ENCODE peak calls at places on chromosome X, in seven cellular contexts. J is suprapubic skin, T is IMR-90, X is stomach, L is transverse colon, A is breast epithelium, W is prostate gland. M is an unnamed sample. For H3K4me1, the result is how much of the 10 kb centered on the place peaks cover.

GRCh38 chrX:118261136-118261535 is 84.8 kb upstream of the WDR44 start:
- DNase-seq in W (no peak), A (no peak), T (no peak), X (no peak), L (no peak), J (no peak), M (no peak)

GRCh38 chrX:23661671-23662070 is 5.6 kb upstream of the PRDX4 start:
- DNase-seq in L (no peak), X (no peak), T (peak), W (no peak), J (no peak), A (no peak), M (no peak)

GRCh38 chrX:7086384-7086783 is 61.1 kb upstream of the STS start:
- DNase-seq in A (no peak), J (no peak), T (no peak), X (no peak), W (no peak), L (no peak), M (no peak)

GRCh38 chrX:113222305-113222704 is 381.7 kb upstream of the AMOT start:
- DNase-seq in T (no peak), W (no peak), L (no peak), A (no peak), X (no peak), J (no peak), M (no peak)

GRCh38 chrX:101682723-101683122 is 23.1 kb upstream of the ARMCX2 start:
- DNase-seq in W (no peak), X (no peak), T (peak), A (no peak), J (no peak), L (no peak), M (no peak)

GRCh38 chrX:66544181-66544580 is 94.7 kb downstream of the EDA2R start:
- DNase-seq in X (no peak), L (no peak), J (no peak), A (no peak), T (no peak), W (no peak), M (no peak)

GRCh38 chrX:97322401-97322800 is 438.7 kb downstream of the RPA4 start:
- DNase-seq in T (peak), L (no peak), A (no peak), W (no peak), X (no peak), J (no peak), M (no peak)

GRCh38 chrX:135513140-135513535 is 7.3 kb upstream of the INTS6L start:
- DNase-seq in A (no peak), L (no peak), X (no peak), T (no peak), J (no peak), W (no peak), M (no peak)

GRCh38 chrX:119853449-119853848 is 686 bp upstream of the UPF3B start:
- DNase-seq in T (no peak), W (no peak), X (no peak), A (no peak), L (peak), J (no peak), M (no peak)

GRCh38 chrX:69101655-69102251 is 63.5 kb downstream of the PJA1 start:
- DNase-seq in L (no peak), T (no peak), W (no peak), J (no peak), X (no peak), A (no peak), M (no peak)

GRCh38 chrX:85627363-85627762 is 247.9 kb upstream of the POF1B start:
- DNase-seq in A (no peak), J (no peak), W (no peak), L (no peak), X (no peak), T (peak), M (no peak)

GRCh38 chrX:66553973-66554372 is 84.9 kb downstream of the EDA2R start:
- DNase-seq in L (no peak), X (no peak), J (no peak), T (no peak), W (no peak), A (no peak), M (no peak)

GRCh38 chrX:1466971-1467561 is 14.4 kb upstream of the ASMTL start:
- DNase-seq in J (no peak), T (no peak), L (peak), W (no peak), X (peak), A (no peak), M (peak)

GRCh38 chrX:39439910-39440733 is 638.9 kb downstream of the MID1IP1 start:
- DNase-seq in J (no peak), W (no peak), T (no peak), X (no peak), A (no peak), L (no peak), M (no peak)

GRCh38 chrX:57906790-57907189 is 3.5 kb downstream of the ZXDA start:
- DNase-seq in T (peak), W (no peak), L (no peak), A (no peak), X (no peak), J (no peak), M (no peak)

GRCh38 chrX:132107291-132107690 is 20.5 kb downstream of the FRMD7 start:
- DNase-seq in X (no peak), L (no peak), T (no peak), A (no peak), W (no peak), J (no peak), M (no peak)

GRCh38 chrX:110734894-110735541 is 60.6 kb downstream of the CHRDL1 start:
- DNase-seq in J (no peak), T (peak), L (no peak), X (no peak), A (no peak), W (no peak), M (no peak)

GRCh38 chrX:68840256-68840655 is 11.4 kb downstream of the EFNB1 start:
- DNase-seq in T (no peak), J (no peak), X (no peak), L (peak), A (no peak), W (no peak), M (no peak)

GRCh38 chrX:9557508-9557907 is 92.7 kb downstream of the TBL1X start:
- DNase-seq in W (no peak), X (no peak), L (no peak), J (no peak), T (no peak), A (no peak), M (no peak)

GRCh38 chrX:112642349-112642748 is 37.4 kb downstream of the LHFPL1 start:
- DNase-seq in W (peak), L (peak), J (no peak), T (peak), X (peak), A (no peak), M (no peak)

GRCh38 chrX:149961572-149961971 is 23.3 kb upstream of the EOLA2 start:
- DNase-seq in L (no peak), J (no peak), A (no peak), T (no peak), W (no peak), X (no peak), M (no peak)

GRCh38 chrX:43526878-43527277 is 129.2 kb upstream of the MAOA start:
- DNase-seq in X (no peak), T (no peak), W (no peak), A (no peak), J (no peak), L (no peak), M (no peak)

GRCh38 chrX:106631615-106632014 is 19.8 kb downstream of the RADX start:
- DNase-seq in L (no peak), J (no peak), A (no peak), W (no peak), X (no peak), T (no peak), M (no peak)

GRCh38 chrX:253451-254297 is 27.5 kb upstream of the PLCXD1 start:
- DNase-seq in J (no peak), A (no peak), T (no peak), W (no peak), L (no peak), X (peak), M (no peak)

GRCh38 chrX:71533850-71534515 is 1.1 kb downstream of the OGT start:
- DNase-seq in L (peak), X (peak), A (no peak), J (peak), W (peak), T (peak), M (no peak)
- TF ChIP-seq POLR2A in L (peak), X (no peak), A (no peak), J (no peak), W (no peak), T (no peak), M (no peak)

DNA sequence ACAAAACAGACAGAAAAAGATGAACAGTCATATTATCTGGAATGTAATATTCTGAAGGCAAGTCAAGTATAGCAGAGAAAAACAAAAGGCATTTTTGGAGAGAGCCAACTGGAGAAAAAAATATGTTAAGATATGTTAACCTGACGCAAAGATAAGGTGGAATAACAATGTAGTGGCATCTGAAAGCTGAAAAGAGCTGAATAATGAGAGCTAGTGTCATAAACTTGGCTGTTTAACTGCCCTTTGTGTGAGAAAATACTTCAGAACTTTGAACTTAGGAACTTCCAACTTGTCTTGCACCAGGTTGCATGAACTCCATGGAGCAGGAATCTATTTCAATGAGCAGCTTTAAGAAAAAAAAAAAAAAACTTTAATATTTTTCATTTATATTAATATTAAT is 32.9 kb downstream of the RAB33A start:
- DNase-seq in X (no peak), L (no peak), T (no peak), W (no peak), J (no peak), A (no peak), M (no peak)
- H3K4me1 ChIP-seq in X (under half), L (under half), T (under half), W (under half), J (under half), A (under half), M (under half)

GRCh38 chrX:145816607-145817298 is 876 bp upstream of the SLITRK2 start:
- DNase-seq in X (no peak), T (no peak), J (no peak), A (no peak), W (no peak), L (no peak), M (no peak)

GRCh38 chrX:145817299-145817665 is 347 bp upstream of the SLITRK2 start:
- DNase-seq in A (no peak), T (no peak), J (no peak), X (no peak), W (no peak), L (no peak), M (no peak)

GRCh38 chrX:145818522-145819075 is 970 bp downstream of the SLITRK2 start:
- DNase-seq in W (no peak), X (no peak), L (no peak), A (no peak), J (no peak), T (no peak), M (no peak)

GRCh38 chrX:145820825-145821224 is 3.2 kb downstream of the SLITRK2 start:
- DNase-seq in L (no peak), A (no peak), W (no peak), T (no peak), X (no peak), J (no peak), M (no peak)

GRCh38 chrX:145817666-145818521 is at the start of gene SLITRK2:
- DNase-seq in W (no peak), L (no peak), A (no peak), T (no peak), J (no peak), X (no peak), M (no peak)
- H3K4me3 ChIP-seq in W (no peak), L (no peak), A (peak), T (no peak), J (peak), X (peak), M (peak)

DNA sequence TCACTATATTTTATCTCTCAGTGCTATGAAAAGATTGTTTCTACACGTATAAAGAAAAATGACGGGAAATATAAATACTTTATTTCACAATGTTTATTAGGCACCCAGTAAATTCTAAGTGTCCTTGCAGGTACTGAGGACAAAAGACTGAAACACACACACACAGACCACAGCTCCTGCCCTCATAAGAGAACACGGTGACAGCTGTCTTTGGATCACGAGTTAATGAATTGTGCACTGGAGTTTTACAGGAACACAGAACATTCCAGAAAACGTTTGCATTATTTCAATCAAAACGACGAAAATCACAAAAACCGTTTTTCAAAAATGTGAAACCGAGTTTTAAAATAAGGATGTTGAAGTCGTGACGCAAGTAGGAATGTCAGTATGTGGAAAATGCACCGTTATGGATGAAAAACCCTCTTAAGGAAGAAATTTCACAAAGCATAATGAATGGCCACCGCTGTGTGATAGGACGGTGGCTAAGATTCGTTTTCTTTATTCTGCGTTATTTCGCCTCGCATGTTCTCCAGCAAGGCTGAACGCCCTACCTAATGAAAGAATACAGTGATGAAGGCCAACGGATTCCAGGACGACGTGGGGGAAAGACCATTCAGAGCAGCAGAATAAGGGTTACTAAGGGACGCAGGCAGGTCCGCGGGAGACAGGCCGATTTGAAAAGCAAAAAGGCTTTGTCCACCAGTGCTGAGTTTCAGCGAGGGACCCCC is 24.2 kb downstream of the FAM156A start:
- DNase-seq in J (no peak), W (no peak), X (no peak), L (no peak), A (no peak), T (no peak), M (no peak)
- TF ChIP-seq POLR2A in J (no peak), W (no peak), X (no peak), L (no peak), A (no peak), T (no peak), M (no peak)

DNA sequence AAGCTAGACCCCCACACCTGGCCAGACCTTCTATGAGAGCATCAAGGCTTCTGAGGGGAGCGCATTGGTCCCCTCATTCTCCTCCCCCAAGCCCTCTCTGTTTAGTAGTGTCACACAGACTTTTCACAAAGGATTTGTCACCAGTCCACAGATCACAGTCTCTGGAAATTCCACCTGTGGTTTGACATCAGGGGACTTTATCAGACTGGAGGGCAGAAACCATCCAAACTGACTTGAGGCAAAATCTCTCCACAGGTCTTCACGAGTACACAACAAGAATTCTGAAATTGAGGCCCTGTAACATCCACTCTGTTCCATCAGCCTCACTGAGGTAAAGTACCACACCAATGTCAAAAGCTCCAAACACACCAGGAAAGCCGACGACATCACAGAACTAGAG is 112.5 kb downstream of the SH3KBP1 start:
- DNase-seq in T (no peak), A (no peak), W (no peak), J (no peak), L (no peak), X (no peak), M (no peak)
- H3K4me1 ChIP-seq in T (under half), A (under half), W (under half), J (under half), L (under half), X (under half), M (under half)

GRCh38 chrX:122113896-122114295 is 1066.5 kb downstream of the GLUD2 start:
- DNase-seq in W (no peak), L (no peak), T (no peak), A (no peak), J (no peak), X (no peak), M (no peak)
- H3K4me3 ChIP-seq in W (no peak), L (no peak), T (no peak), A (no peak), J (no peak), X (no peak), M (no peak)

GRCh38 chrX:45769919-45770582 is 569.4 kb upstream of the DIPK2B start:
- DNase-seq in W (peak), A (no peak), T (peak), J (peak), X (peak), L (peak), M (no peak)
- TF ChIP-seq POLR2A in W (peak), A (no peak), T (peak), J (peak), X (no peak), L (peak), M (no peak)

DNA sequence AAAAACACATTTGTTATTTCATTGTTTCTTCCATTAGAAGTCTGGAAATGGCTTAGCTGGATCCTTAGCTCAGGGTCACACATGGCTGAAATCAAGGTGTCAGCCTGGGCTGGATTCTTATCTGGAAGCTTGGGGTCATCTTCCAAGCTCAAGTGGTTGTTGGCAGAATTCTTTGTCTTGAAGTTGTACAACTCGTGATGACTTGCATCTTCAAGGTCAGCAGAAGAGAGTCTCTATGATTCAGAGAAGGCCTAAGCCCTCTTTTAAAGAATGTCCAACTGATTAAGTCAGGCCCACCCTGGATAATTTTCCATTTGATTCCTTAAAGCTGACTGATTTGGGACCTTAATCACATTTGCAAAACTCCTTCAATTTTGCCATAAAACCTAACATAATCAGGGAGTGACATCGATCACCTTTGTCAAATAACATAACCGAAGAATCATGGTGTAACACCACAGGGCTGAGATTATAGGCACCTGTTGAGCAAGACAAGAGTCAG is 22.1 kb downstream of the TMSB4X start:
- DNase-seq in W (no peak), A (no peak), J (no peak), T (no peak), L (no peak), X (no peak), M (no peak)
- H3K4me1 ChIP-seq in W (under half), A (under half), J (under half), T (under half), L (under half), X (under half), M (under half)

DNA sequence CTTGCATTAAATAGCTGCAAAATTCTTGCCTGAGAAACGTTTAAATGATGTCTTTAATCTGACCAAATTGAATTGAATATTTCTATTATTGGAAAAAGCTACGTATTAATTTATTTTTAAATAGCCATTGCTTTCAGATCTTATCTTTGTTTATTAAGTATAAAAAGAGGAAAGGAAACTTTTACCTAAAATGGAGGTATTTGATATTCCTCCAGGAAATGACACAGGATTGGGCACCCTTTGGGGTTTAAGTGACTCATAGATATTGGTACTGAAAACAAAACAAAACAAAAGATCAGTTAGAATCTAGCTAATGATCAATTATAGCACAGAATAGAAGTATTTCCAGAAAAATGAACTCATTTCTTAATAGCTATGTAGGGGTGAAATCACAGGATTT is 34.1 kb downstream of the PLS3 start:
- DNase-seq in X (no peak), T (no peak), A (no peak), J (no peak), W (no peak), L (no peak), M (no peak)
- H3K4me3 ChIP-seq in X (no peak), T (no peak), A (peak), J (peak), W (no peak), L (no peak), M (peak)